ENCODE peak calls at places on chromosome 11, in six cellular contexts. X is PC-9, S is hepatocyte, C is transverse colon, N is gastrocnemius medialis, W is stomach. P is an unnamed sample. For H3K4me1 and H3K27me3, the result is how much of the 10 kb centered on the place peaks cover.

GRCh38 chr11:91081440-91082088 is 858.7 kb upstream of the CHORDC1 start:
- DNase-seq in X (peak), S (peak), C (no peak), N (peak), W (no peak), P (peak)

GRCh38 chr11:93623179-93623578 is 38.3 kb upstream of the CEP295 start:
- DNase-seq in X (peak), S (peak), C (no peak), N (no peak), W (no peak), P (no peak)

GRCh38 chr11:41921991-41922390 is 462.5 kb upstream of the LRRC4C start:
- DNase-seq in X (no peak), S (no peak), C (no peak), N (no peak), W (no peak), P (no peak)

GRCh38 chr11:125376117-125376516 is 119.9 kb downstream of the FEZ1 start:
- DNase-seq in X (no peak), S (peak), C (no peak), N (peak), W (peak), P (peak)

GRCh38 chr11:46238078-46238966 is 39.1 kb upstream of the CREB3L1 start:
- DNase-seq in X (no peak), S (peak), C (peak), N (peak), W (peak), P (peak)

GRCh38 chr11:76745561-76746207 is 37.5 kb upstream of the TSKU start:
- DNase-seq in X (no peak), S (peak), C (peak), N (no peak), W (peak), P (no peak)

GRCh38 chr11:61332266-61332822 is 561 bp downstream of the DDB1 start:
- DNase-seq in X (no peak), S (peak), C (no peak), N (no peak), W (no peak), P (no peak)

GRCh38 chr11:62554377-62554776 is 7.8 kb upstream of the AHNAK start:
- DNase-seq in X (no peak), S (no peak), C (no peak), N (peak), W (no peak), P (no peak)

GRCh38 chr11:111696556-111696955 is 69.6 kb downstream of the PPP2R1B start:
- DNase-seq in X (no peak), S (no peak), C (no peak), N (no peak), W (no peak), P (no peak)

DNA sequence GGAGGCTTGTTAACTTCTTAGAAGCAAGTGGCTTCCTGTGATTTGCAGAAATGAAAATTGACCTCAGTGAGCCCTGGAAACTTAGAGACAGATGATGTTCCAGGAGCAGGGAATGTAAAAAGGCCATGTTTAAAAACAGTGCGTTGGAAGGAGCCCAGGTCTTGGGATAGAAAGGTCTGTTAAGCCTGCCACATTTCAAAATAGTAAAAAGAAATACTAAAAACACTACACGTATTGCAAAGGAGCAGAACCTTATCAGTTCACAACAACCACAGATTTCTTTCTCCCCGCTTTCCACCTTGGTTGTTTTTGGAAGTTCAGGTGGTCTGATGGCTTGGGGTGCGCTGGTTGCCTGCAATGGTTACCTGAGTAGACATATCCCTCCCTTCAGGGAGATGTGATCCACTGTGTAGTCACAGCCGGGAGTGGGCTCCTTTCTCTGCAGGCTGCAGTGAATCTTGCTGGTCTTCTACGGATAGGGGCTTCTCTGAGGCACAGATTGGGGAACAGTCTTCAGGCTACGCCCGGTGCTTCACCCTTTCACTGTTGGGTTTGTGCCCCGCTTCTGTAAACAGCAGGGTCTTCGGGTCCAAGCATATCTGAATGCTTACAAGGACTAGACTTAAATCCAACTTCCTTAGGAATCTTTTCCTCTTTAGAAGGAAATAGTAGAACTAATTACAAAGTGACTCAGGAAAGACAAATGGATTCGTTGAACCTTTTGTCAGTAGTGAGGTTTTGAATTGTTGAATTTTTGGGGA is 1.9 kb downstream of the TEAD1 start:
- DNase-seq in X (no peak), S (peak), C (no peak), N (peak), W (no peak), P (no peak)
- H3K4me1 ChIP-seq in X (under half), S (under half), C (under half), N (half or more), W (half or more), P (under half)

GRCh38 chr11:66421492-66422205 is 814 bp downstream of the NPAS4 start:
- DNase-seq in X (peak), S (peak), C (peak), N (peak), W (peak), P (peak)

GRCh38 chr11:66418986-66419308 is 1.9 kb upstream of the NPAS4 start:
- DNase-seq in X (no peak), S (no peak), C (no peak), N (no peak), W (no peak), P (no peak)

GRCh38 chr11:66418168-66418985 is 2.5 kb upstream of the NPAS4 start:
- DNase-seq in X (peak), S (peak), C (peak), N (peak), W (peak), P (peak)

GRCh38 chr11:66419825-66420224 is 1.0 kb upstream of the NPAS4 start:
- DNase-seq in X (no peak), S (no peak), C (no peak), N (no peak), W (no peak), P (no peak)

DNA sequence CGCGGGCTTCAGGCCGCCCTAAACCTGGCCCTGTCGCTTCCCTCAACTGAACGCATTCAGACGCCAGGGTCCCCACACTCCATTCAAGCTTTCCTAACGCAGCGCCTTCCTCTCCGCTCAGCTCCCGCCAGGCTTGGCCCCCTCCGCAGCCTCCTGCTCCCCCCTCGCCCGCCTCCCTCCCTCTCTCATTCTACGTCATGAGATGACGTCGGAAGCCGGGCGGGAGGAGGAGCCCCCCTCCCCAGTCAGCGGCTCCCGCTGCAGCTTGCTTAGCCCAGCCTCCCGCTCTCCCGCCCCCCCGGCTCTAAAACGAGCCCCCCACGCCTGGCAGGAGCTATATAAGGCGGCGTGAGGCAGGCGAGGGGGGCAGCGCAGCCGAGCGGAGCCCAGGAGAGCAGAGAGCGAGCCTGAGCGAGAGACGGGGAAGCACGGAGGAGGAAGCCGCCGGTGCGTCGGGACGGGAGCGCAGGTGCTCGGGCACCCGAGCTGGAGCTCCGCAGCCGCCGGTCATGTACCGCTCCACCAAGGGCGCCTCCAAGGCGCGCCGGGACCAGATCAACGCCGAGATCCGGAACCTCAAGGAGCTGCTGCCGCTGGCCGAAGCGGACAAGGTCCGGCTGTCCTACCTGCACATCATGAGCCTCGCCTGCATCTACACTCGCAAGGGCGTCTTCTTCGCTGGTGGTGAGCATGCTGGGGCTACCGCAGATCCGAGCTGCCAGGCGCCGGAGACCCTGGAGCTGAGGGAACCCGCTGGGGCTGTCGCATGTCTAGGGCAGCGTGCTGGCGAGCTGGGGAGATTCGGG is at the start of gene NPAS4:
- DNase-seq in X (no peak), S (no peak), C (no peak), N (no peak), W (no peak), P (no peak)
- H3K27me3 ChIP-seq in X (half or more), S (under half), C (under half), N (under half), W (under half), P (under half)

GRCh38 chr11:127003260-127003981 is 2.9 kb upstream of the KIRREL3 start:
- DNase-seq in X (no peak), S (peak), C (no peak), N (no peak), W (no peak), P (no peak)
- TF ChIP-seq CTCF in X (no peak), S (peak), C (peak), N (no peak), W (no peak), P (no peak)

DNA sequence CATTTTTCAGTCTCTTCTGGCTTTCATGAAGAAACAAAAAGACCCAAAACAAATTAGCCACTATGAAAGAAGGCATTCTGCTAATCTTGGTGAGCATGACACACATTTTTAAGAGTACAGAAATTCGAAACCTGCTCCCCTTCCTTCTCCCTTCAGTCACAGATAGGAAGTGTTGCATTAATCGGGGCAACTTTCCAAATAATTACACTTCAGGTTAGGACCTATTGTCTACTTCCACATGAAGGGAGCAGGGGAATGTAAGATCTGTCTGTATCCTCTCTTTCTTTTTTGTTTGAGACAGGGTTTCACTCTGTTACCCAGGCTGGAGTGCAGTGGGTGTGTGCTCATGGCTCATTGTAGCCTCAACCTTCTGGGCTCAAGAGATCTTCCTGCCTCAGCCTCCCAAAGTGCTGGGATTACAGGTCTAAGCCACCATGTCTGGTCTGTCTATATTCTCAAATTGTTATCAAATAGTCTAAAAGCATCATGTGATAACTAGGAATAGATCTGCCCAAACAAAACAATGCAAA is 45.8 kb downstream of the NCAM1 start:
- DNase-seq in X (peak), S (no peak), C (no peak), N (no peak), W (no peak), P (no peak)
- H3K4me1 ChIP-seq in X (under half), S (under half), C (under half), N (under half), W (under half), P (under half)

DNA sequence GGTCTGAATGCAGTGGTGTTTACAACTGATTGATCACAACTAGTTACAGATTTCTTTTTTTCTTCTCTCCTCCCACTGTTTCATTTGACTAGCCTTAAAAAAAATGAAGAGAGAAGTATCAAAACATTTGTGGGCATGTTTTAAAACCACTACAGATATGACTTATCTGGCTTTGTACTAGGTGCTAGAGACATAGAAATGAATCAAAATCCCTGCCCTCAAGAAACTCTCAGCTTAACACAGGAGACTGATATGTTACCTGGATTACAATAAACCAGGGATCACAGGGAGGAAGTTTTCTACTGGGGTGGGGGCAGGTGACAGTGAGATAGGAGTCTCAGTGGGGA is 25.2 kb upstream of the CTR9 start:
- DNase-seq in X (no peak), S (no peak), C (no peak), N (no peak), W (no peak), P (no peak)
- H3K27me3 ChIP-seq in X (under half), S (under half), C (under half), N (under half), W (under half), P (under half)

GRCh38 chr11:105609341-105609781 is 512 bp upstream of the GRIA4 start:
- DNase-seq in X (no peak), S (peak), C (no peak), N (no peak), W (no peak), P (no peak)
- TF ChIP-seq CTCF in X (peak), S (peak), C (peak), N (no peak), W (no peak), P (no peak)

GRCh38 chr11:34639545-34639944 is 18.7 kb downstream of the EHF start:
- DNase-seq in X (peak), S (peak), C (peak), N (no peak), W (no peak), P (no peak)
- H3K4me1 ChIP-seq in X (half or more), S (under half), C (half or more), N (under half), W (half or more), P (under half)

GRCh38 chr11:82356316-82356715 is 377.3 kb downstream of the FAM181B start:
- DNase-seq in X (no peak), S (no peak), C (no peak), N (no peak), W (no peak), P (no peak)
- H3K27me3 ChIP-seq in X (under half), S (under half), C (under half), N (under half), W (under half), P (under half)

GRCh38 chr11:107071129-107071528 is 52.9 kb upstream of the GUCY1A2 start:
- DNase-seq in X (no peak), S (no peak), C (no peak), N (no peak), W (no peak), P (no peak)
- TF ChIP-seq CTCF in X (no peak), S (no peak), C (no peak), N (no peak), W (no peak), P (no peak)